ENCODE peak calls at places on chromosomes 4 and X, in four cellular contexts. N, H, F and Q are unnamed samples.

GRCh38 chrX:128458888-128459287 is 406.7 kb upstream of the ACTRT1 start:
- DNase-seq in N (no peak), H (no peak), F (no peak), Q (no peak)

GRCh38 chr4:56469489-56470210 is 2.2 kb downstream of the SRP72 start:
- DNase-seq in N (no peak), H (no peak), F (no peak), Q (no peak)

GRCh38 chrX:30795981-30796958 is 92.8 kb downstream of the TAB3 start:
- DNase-seq in N (no peak), H (no peak), F (no peak), Q (no peak)

GRCh38 chrX:39491548-39492297 is 606.0 kb downstream of the BCOR start:
- DNase-seq in N (peak), H (no peak), F (no peak), Q (no peak)

GRCh38 chr4:104099141-104099540 is 379.4 kb upstream of the TACR3 start:
- DNase-seq in N (no peak), H (no peak), F (no peak), Q (no peak)

GRCh38 chr4:164924670-164925238 is 47.8 kb downstream of the APELA start:
- DNase-seq in N (no peak), H (no peak), F (no peak), Q (no peak)

GRCh38 chrX:39477031-39477430 is 620.7 kb downstream of the BCOR start:
- DNase-seq in N (no peak), H (no peak), F (no peak), Q (no peak)

GRCh38 chr4:38003628-38004027 is 43.4 kb downstream of the PTTG2 start:
- DNase-seq in N (no peak), H (no peak), F (no peak), Q (no peak)

GRCh38 chrX:103616676-103617186 is 9.0 kb downstream of the TCEAL3 start:
- DNase-seq in N (no peak), H (no peak), F (no peak), Q (no peak)

GRCh38 chrX:101659601-101660063 is at the start of gene ARMCX2:
- DNase-seq in N (no peak), H (no peak), F (no peak), Q (peak)

GRCh38 chrX:107574054-107574683 is 54.1 kb upstream of the PRPS1 start:
- DNase-seq in N (no peak), H (peak), F (no peak), Q (no peak)

GRCh38 chr4:122963222-122963621 is 40.8 kb upstream of the NUDT6 start:
- DNase-seq in N (no peak), H (no peak), F (no peak), Q (no peak)

GRCh38 chrX:1496076-1496475 is 40.9 kb downstream of the P2RY8 start:
- DNase-seq in N (no peak), H (no peak), F (no peak), Q (no peak)

GRCh38 chrX:79530310-79531108 is 163.4 kb upstream of the ITM2A start:
- DNase-seq in N (no peak), H (no peak), F (no peak), Q (no peak)

GRCh38 chrX:79524642-79525041 is 157.5 kb upstream of the ITM2A start:
- DNase-seq in N (no peak), H (no peak), F (no peak), Q (no peak)
- TF ChIP-seq TCF12 in N (no peak), H (no peak), F (no peak), Q (no peak)

DNA sequence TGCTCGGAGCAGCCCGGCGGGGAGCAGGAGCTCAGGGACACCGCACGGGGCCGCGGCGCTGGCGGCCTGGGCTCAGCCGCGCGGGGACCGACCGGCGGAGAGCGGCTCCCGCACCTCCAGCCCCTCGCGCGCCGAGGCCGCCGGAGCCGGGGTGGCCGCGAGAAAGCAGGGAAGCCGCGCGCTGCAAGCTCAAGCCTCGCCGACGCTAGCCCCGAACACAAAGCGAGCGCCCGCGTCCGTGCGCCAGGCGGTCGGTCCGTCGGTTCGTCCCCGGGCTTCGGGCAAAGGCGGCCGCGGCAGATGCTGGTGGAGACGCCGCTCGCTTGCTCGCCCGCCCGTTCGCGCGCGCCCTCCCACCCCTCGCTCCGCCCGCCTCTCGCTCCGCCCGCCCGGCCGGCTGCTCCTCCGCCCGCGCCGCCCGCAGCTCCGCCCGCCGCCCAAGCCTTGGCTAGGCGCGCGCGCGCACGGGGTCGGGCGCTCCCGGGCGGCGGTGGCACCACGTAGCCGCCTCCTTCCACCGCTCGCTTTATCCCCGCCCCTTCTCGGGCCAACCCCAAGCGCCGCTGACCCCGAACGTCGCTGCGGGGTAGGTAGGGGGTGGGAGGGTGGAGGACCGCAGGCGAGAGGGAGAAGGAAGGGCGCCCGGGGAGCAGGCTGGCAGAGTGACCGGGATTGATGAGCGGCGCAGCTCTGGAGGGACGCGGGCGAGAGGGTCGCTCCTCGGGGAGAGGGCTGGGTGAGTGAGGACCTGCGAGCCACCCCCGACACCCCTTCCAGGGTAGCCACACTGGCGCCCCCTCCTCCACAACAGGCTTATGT is at the start of gene TSPAN5:
- DNase-seq in N (no peak), H (peak), F (no peak), Q (peak)
- TF ChIP-seq JUND in N (no peak), H (no peak), F (no peak), Q (no peak)

GRCh38 chr4:128177376-128177959 is 110.1 kb downstream of the PGRMC2 start:
- DNase-seq in N (no peak), H (no peak), F (no peak), Q (no peak)
- TF ChIP-seq USF2 in N (no peak), H (no peak), F (no peak), Q (no peak)

DNA sequence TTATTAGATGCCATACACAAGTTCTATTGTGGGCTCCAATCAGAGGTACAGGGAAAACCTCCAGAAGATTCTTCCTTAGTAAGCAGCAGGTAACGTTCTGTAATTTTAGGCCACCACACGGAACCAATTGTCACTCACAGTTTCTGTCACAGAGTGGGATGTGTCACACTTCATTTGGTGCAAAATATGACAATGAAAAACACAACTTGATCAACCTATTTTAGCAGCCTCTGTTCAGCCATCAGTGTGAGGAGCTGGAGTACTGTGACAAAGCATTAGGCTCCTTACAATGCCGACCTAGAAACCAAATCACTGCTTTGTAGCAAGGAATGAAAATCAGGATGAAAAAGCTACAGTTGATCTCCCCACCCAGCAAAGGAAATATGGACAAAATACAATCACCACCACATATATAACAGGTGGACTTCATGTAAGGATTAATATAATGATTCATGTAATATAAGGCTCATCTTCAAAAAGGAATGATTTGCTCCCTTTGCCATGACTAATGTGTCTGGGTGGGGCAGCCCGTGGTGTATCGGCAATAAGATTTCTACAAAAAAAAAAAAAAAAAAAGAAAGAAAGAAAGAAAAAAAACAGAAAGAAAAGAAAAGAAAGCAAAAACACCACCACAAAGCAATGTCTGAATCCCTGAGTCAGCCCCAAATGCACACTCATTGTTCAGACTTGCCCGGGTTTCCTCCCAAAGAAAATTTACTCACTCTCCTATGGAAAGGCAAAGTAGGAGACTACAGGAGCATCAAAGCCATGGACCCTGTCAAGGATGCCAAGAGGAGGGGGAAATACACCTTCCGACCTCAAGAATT is 36.0 kb downstream of the SLC9A7 start:
- DNase-seq in N (no peak), H (no peak), F (no peak), Q (no peak)
- TF ChIP-seq TCF12 in N (no peak), H (no peak), F (no peak), Q (no peak)

GRCh38 chrX:25020391-25021131 is 4.8 kb upstream of the ARX start:
- DNase-seq in N (no peak), H (no peak), F (no peak), Q (peak)
- TF ChIP-seq JUND in N (no peak), H (no peak), F (no peak), Q (no peak)

DNA sequence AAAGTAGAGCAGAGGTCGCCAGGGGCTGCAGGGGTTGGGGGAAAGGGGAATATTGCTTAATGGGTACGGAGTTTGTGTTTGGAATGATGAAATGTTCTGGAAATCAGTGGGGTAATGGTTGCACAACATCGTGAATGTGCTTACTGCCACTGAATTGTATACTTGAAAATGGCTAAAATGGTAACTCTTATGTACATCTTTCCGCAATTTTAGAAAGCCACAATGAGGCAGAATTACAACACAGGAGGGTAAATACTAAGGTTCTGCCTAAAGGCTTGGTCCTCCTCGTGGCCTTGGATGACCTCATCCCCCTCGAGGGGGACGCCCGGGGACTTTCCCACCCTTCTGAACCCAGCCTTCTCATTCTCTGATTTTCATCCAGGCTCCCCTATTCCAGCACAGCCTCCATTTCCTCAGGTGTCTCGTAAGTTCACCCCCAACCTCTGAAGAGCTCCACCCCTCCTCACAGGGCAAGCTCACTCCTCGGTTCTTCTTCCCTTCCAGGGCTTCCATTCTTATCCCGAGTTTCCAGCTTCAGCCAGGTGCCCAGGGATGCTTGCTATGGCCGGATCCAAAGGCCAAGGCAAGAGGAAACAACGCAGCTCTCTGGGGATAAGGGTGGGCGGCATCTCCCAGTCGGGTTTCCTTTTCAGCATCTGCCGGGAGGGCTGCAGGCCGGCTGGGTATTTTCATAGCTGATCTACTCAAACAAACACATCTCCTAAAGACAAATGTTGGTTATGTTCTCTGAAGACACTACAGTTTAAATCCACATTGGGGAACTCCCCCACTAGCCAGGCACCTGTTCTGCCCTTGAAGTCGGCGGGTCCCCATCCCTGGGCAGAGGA is 71.3 kb upstream of the ACSL1 start:
- DNase-seq in N (no peak), H (peak), F (no peak), Q (no peak)
- TF ChIP-seq USF2 in N (no peak), H (no peak), F (no peak), Q (no peak)

GRCh38 chrX:118594697-118595420 is 99.2 kb downstream of the DOCK11 start:
- DNase-seq in N (no peak), H (no peak), F (no peak), Q (no peak)

GRCh38 chrX:118596428-118596827 is 100.8 kb downstream of the DOCK11 start:
- DNase-seq in N (no peak), H (no peak), F (no peak), Q (no peak)

GRCh38 chrX:118593407-118593806 is 97.8 kb downstream of the DOCK11 start:
- DNase-seq in N (no peak), H (no peak), F (no peak), Q (no peak)

DNA sequence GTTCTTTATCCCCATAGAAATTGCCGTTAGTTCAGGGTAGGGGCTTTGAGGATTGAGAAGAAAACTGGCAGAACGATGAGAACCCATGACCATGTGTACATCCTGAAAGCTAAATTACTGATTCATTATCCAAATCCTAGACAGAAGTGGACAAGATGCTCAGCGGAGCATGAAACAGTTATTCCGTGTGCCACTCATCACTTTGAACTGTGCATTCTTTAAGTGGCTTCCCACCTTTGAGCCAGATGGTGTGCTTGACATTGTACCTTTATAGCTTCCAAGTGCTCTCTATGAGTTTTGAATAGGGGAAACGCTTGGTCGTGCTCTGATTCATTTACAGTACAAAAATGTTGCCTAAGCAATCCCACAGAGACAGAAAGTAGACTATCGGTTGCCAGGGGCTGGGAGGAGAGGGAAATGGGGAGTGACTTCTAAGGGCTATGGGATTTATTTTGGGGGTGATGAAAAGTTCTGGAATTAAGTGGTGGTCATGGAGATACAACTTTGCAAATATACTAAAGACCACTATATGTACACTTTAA is 100.0 kb downstream of the DOCK11 start:
- DNase-seq in N (no peak), H (no peak), F (no peak), Q (no peak)
- TF ChIP-seq TCF12 in N (no peak), H (no peak), F (no peak), Q (no peak)

GRCh38 chr4:109967798-109968520 is 55.3 kb downstream of the EGF start:
- DNase-seq in N (no peak), H (no peak), F (no peak), Q (no peak)
- TF ChIP-seq JUND in N (no peak), H (no peak), F (no peak), Q (peak)

DNA sequence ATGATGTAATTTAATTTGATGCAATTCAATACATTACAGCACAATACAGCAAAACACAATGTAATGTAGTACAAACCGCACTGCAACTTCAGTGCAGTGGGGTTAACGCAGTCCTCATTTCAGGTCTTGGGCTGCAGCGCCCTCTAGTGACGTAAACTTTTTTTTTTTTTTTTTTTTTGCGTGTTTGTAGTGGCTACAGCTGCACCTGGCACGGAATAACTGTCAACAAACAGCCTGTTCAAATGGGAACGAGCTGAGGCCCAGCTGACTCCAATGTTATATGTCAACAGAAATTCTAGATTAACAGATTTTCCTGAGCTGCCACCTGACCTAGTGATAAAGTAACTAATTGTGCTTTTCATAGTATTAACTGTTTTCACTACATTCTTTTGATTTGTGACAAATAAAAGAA is 33.5 kb upstream of the RASSF6 start:
- DNase-seq in N (peak), H (peak), F (no peak), Q (peak)
- TF ChIP-seq USF2 in N (no peak), H (no peak), F (no peak), Q (no peak)

DNA sequence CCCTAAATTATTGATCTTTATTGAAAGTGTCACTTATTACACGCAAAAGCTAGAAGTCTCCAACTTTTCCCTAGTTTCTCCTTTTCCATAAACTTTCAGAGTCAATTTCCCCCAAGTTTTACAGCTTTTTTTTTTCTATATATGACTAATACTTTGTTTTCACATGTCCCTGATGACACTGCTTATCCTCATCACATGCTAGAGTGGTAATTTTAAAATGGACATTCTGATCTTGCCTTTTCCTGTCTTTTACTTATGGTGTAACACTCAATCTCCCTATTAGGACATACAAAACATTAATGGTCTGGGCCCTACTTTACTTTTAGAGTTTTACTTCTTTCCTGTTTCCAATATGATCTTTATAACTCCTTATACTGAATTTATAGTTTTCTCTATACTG is 112.6 kb downstream of the ANK2 start:
- DNase-seq in N (no peak), H (no peak), F (no peak), Q (no peak)
- TF ChIP-seq TCF12 in N (no peak), H (no peak), F (no peak), Q (no peak)